ENCODE peak calls at places on chromosomes 13 and 19, in six cellular contexts. X, P, D, F, G and S are unnamed samples.

GRCh38 chr19:42111811-42112210 is 20.4 kb downstream of the POU2F2 start:
- DNase-seq in X (no peak), P (no peak), D (no peak), F (no peak), G (no peak), S (no peak)

GRCh38 chr13:24167666-24168391 is 7.3 kb downstream of the SPATA13 start:
- DNase-seq in X (no peak), P (no peak), D (no peak), F (no peak), G (no peak), S (no peak)

GRCh38 chr19:32748497-32748896 is 28.9 kb downstream of the TDRD12 start:
- DNase-seq in X (no peak), P (no peak), D (no peak), F (no peak), G (peak), S (no peak)

GRCh38 chr13:79451500-79451962 is 29.4 kb upstream of the NDFIP2 start:
- DNase-seq in X (no peak), P (no peak), D (no peak), F (no peak), G (peak), S (no peak)

GRCh38 chr19:47427241-47428176 is 8.2 kb upstream of the MEIS3 start:
- DNase-seq in X (no peak), P (peak), D (peak), F (peak), G (peak), S (peak)

GRCh38 chr19:20359933-20360720 is 193.1 kb downstream of the ZNF486 start:
- DNase-seq in X (no peak), P (peak), D (no peak), F (peak), G (no peak), S (no peak)

GRCh38 chr13:20360041-20360491 is 127.9 kb upstream of the GJB6 start:
- DNase-seq in X (no peak), P (no peak), D (no peak), F (no peak), G (no peak), S (no peak)

GRCh38 chr19:18388328-18389094 is 2.6 kb downstream of the GDF15 start:
- DNase-seq in X (peak), P (peak), D (peak), F (peak), G (peak), S (peak)

GRCh38 chr13:24338721-24339120 is 29.3 kb downstream of the C1QTNF9 start:
- DNase-seq in X (no peak), P (no peak), D (no peak), F (no peak), G (no peak), S (no peak)

GRCh38 chr13:105363747-105364177 is 1171.7 kb downstream of the EFNB2 start:
- DNase-seq in X (no peak), P (no peak), D (peak), F (no peak), G (no peak), S (no peak)

GRCh38 chr19:8423821-8424223 is 10.7 kb downstream of the MARCHF2 start:
- DNase-seq in X (no peak), P (peak), D (no peak), F (peak), G (no peak), S (peak)

GRCh38 chr13:59531571-59532091 is 632.1 kb downstream of the DIAPH3 start:
- DNase-seq in X (peak), P (no peak), D (peak), F (no peak), G (peak), S (peak)

GRCh38 chr13:90757127-90757680 is 590.3 kb upstream of the MIR17HG start:
- DNase-seq in X (no peak), P (no peak), D (peak), F (no peak), G (no peak), S (no peak)

GRCh38 chr13:77980592-77980991 is 62.0 kb upstream of the EDNRB start:
- DNase-seq in X (no peak), P (no peak), D (no peak), F (no peak), G (no peak), S (no peak)

GRCh38 chr19:53600217-53600616 is 31.6 kb upstream of the DPRX start:
- DNase-seq in X (no peak), P (no peak), D (no peak), F (no peak), G (no peak), S (no peak)

GRCh38 chr19:48370955-48371354 is 6.8 kb downstream of the SYNGR4 start:
- DNase-seq in X (no peak), P (no peak), D (no peak), F (no peak), G (no peak), S (no peak)

GRCh38 chr13:39417131-39417530 is 185.9 kb downstream of the LHFPL6 start:
- DNase-seq in X (no peak), P (peak), D (no peak), F (no peak), G (no peak), S (no peak)

GRCh38 chr19:48813123-48813911 is 2.5 kb upstream of the BCAT2 start:
- DNase-seq in X (no peak), P (no peak), D (no peak), F (no peak), G (no peak), S (no peak)

GRCh38 chr13:70893832-70894231 is 785.6 kb upstream of the KLHL1 start:
- DNase-seq in X (no peak), P (no peak), D (no peak), F (no peak), G (no peak), S (no peak)